ENCODE peak calls at places on chromosomes 13 and 19, in five cellular contexts. R is body of pancreas, Y is tibial nerve, U is psoas muscle, E is upper lobe of left lung. S is an unnamed sample. For H3K36me3 and H3K27me3, the result is how much of the 10 kb centered on the place peaks cover.

GRCh38 chr13:67193979-67194378 is 36.2 kb downstream of the PCDH9 start:
- DNase-seq in U (no peak), Y (no peak), R (no peak), E (no peak), S (no peak)

GRCh38 chr19:43735957-43736356 is 18.8 kb downstream of the SMG9 start:
- DNase-seq in Y (no peak), E (no peak), R (no peak), U (no peak), S (no peak)

GRCh38 chr19:3699071-3699740 is 1.1 kb downstream of the PIP5K1C start:
- DNase-seq in R (peak), E (peak), Y (peak), U (peak), S (no peak)

GRCh38 chr19:34480971-34481821 is at the start of gene WTIP:
- DNase-seq in E (peak), Y (peak), R (peak), U (peak), S (peak)

GRCh38 chr13:63184693-63185092 is 1769.0 kb upstream of the PCDH20 start:
- DNase-seq in R (no peak), Y (no peak), U (no peak), E (no peak), S (peak)

GRCh38 chr13:97521726-97522125 is 87.8 kb downstream of the RAP2A start:
- DNase-seq in Y (no peak), U (no peak), R (no peak), E (no peak), S (no peak)

GRCh38 chr13:97275265-97275664 is 53.1 kb downstream of the MBNL2 start:
- DNase-seq in E (no peak), Y (no peak), R (no peak), U (no peak), S (no peak)

GRCh38 chr13:28415994-28416411 is 78.9 kb downstream of the FLT1 start:
- DNase-seq in Y (no peak), E (no peak), U (no peak), R (no peak), S (no peak)

GRCh38 chr13:33435207-33435606 is 149.7 kb upstream of the STARD13 start:
- DNase-seq in Y (no peak), U (no peak), R (no peak), E (no peak), S (no peak)

GRCh38 chr13:73781384-73781783 is 352.8 kb downstream of the KLF12 start:
- DNase-seq in R (no peak), Y (no peak), E (no peak), U (no peak), S (no peak)

GRCh38 chr19:33392341-33393285 is 19.1 kb downstream of the CEBPG start:
- DNase-seq in U (peak), Y (no peak), E (no peak), R (peak), S (no peak)

GRCh38 chr13:47117268-47117667 is 220.4 kb upstream of the HTR2A start:
- DNase-seq in Y (no peak), E (no peak), U (no peak), R (no peak), S (no peak)

GRCh38 chr13:46893820-46894533 is 2.9 kb downstream of the HTR2A start:
- DNase-seq in Y (peak), E (peak), R (peak), U (peak), S (peak)

GRCh38 chr13:72390909-72391308 is 336.5 kb downstream of the MZT1 start:
- DNase-seq in U (no peak), Y (no peak), R (no peak), E (no peak), S (no peak)

GRCh38 chr13:66996503-66996902 is 233.6 kb downstream of the PCDH9 start:
- DNase-seq in R (no peak), Y (no peak), E (no peak), U (no peak), S (no peak)

GRCh38 chr19:11349171-11349570 is 2.9 kb downstream of the CCDC159 start:
- DNase-seq in R (no peak), E (no peak), Y (no peak), U (no peak), S (no peak)

GRCh38 chr13:76622336-76623045 is 263.7 kb downstream of the KCTD12 start:
- DNase-seq in Y (peak), E (no peak), R (no peak), U (peak), S (no peak)

GRCh38 chr19:3803986-3804385 is 17.8 kb upstream of the MATK start:
- DNase-seq in U (no peak), E (no peak), Y (no peak), R (no peak), S (no peak)

GRCh38 chr13:60335531-60335930 is 61.5 kb upstream of the TDRD3 start:
- DNase-seq in R (no peak), E (no peak), U (no peak), Y (no peak), S (no peak)

GRCh38 chr19:48329167-48329891 is 4.0 kb downstream of the EMP3 start:
- DNase-seq in R (no peak), E (peak), U (no peak), Y (no peak), S (peak)

GRCh38 chr13:32538234-32538620 is 368 bp downstream of the N4BP2L2 start:
- DNase-seq in R (peak), E (peak), Y (no peak), U (peak), S (peak)

GRCh38 chr13:110106726-110107125 is 200.2 kb downstream of the COL4A1 start:
- DNase-seq in Y (peak), E (no peak), U (no peak), R (no peak), S (no peak)

GRCh38 chr19:12788682-12789097 is 2.6 kb upstream of the JUNB start:
- DNase-seq in R (peak), U (peak), E (peak), Y (peak), S (no peak)

GRCh38 chr13:46126552-46127171 is 21.8 kb upstream of the CPB2 start:
- DNase-seq in E (peak), U (peak), Y (peak), R (peak), S (peak)

GRCh38 chr13:64446372-64446771 is 2783.8 kb downstream of the PCDH9 start:
- DNase-seq in Y (no peak), U (no peak), E (no peak), R (no peak), S (no peak)

GRCh38 chr13:21673592-21674270 is 2.9 kb downstream of the FGF9 start:
- DNase-seq in U (peak), E (no peak), R (peak), Y (no peak), S (no peak)

GRCh38 chr19:28465317-28466086 is 747.4 kb downstream of the UQCRFS1 start:
- DNase-seq in Y (no peak), R (no peak), U (no peak), E (no peak), S (no peak)

GRCh38 chr19:18972301-18972831 is 31.3 kb upstream of the HOMER3 start:
- DNase-seq in E (peak), R (no peak), U (no peak), Y (no peak), S (no peak)

GRCh38 chr13:113633485-113633873 is 24.5 kb downstream of the ATP4B start:
- DNase-seq in R (no peak), U (peak), Y (no peak), E (no peak), S (peak)
- H3K36me3 ChIP-seq in R (under half), U (under half), Y (half or more), E (half or more), S (under half)

DNA sequence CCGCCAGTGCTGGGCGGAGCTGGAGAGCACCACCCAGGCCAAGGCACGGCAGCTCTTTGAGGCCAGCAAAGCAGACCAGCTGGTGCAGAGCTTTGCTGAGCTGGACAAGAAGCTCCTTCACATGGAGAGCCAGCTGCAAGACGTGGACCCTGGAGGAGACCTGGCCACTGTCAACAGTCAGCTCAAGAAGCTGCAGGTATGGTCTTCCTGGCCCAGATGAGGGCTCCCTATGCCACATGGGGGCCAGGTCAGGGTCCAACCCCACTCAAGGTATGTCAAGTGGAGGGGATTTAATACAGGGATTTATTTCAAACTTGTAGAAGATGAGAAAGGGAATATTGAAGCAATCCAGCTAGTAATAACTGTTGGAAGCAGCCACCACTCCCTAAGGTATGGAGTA is 42.5 kb upstream of the SHKBP1 start:
- DNase-seq in R (no peak), Y (no peak), U (no peak), E (no peak), S (no peak)
- H3K27me3 ChIP-seq in R (under half), Y (under half), U (under half), E (under half), S (under half)

DNA sequence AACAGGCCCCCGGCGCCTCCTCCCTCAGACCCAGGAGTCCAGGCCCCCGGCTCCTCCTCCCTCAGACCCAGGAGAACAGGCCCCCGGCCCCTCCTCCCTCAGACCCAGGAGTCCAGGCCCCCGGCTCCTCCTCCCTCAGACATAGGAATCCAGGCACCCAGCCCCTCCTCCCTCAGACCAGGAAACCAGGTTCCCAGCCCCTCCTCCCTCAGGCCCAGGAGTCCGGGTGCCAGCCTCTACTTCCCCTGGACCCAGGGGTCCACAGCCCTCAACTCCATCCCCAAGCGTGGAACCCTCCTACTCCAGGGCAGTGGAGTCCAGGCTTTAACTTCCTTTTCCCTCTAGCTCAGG is 572 bp downstream of the TMC4 start:
- DNase-seq in Y (no peak), R (no peak), E (peak), U (no peak), S (peak)
- H3K4me3 ChIP-seq in Y (peak), R (peak), E (peak), U (peak), S (peak)

GRCh38 chr19:50392759-50393158 is 8.6 kb downstream of the POLD1 start:
- DNase-seq in E (no peak), Y (no peak), R (no peak), U (no peak), S (no peak)
- H3K36me3 ChIP-seq in E (under half), Y (under half), R (under half), U (under half), S (under half)

DNA sequence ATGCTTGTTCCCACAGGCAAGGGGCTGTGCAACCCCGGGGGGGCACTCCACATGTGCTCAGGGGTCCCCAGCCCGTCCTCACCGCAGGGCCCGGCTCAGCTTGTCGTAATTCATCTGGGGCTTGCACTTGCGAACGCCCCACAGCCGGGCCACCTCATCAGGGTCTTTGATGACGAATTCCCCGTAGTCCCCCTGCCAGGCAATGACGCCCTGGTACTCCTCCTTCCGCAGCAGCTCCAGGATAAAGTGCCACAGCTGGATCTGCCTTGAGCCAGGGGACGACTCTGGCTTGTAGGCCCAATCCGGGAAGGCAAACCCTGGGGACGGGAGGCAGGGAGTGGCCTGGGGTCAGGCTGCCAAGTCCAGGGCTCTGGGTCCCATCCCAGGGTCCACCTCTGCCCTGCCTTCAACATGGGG is 4.7 kb downstream of the ERF start:
- DNase-seq in E (no peak), Y (no peak), U (peak), R (no peak), S (no peak)
- H3K27me3 ChIP-seq in E (under half), Y (under half), U (under half), R (under half), S (under half)

GRCh38 chr13:101092985-101093384 is 323.3 kb downstream of the NALCN start:
- DNase-seq in U (no peak), R (no peak), E (no peak), Y (no peak), S (no peak)

DNA sequence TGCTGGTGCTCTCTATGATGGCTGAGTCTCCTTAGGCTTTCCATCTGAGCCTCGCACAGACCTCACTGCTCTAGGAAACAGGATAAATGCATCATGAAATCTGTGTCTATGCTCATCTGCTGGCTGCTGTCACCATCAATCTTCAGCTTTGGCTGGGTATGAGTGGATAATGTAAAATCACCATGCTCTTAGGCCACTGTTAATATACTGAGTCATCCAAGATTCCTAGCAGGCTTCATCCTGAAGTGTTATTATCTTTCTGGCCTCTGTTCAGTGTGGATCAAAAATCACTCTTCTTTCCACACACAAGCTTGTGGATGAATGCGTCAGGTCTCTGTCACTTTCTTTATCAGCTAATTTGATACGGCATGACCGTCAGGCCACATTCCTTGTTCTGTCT is 317.4 kb downstream of the NALCN start:
- DNase-seq in E (no peak), R (no peak), Y (no peak), U (no peak), S (no peak)
- H3K4me3 ChIP-seq in E (no peak), R (no peak), Y (no peak), U (no peak), S (no peak)

DNA sequence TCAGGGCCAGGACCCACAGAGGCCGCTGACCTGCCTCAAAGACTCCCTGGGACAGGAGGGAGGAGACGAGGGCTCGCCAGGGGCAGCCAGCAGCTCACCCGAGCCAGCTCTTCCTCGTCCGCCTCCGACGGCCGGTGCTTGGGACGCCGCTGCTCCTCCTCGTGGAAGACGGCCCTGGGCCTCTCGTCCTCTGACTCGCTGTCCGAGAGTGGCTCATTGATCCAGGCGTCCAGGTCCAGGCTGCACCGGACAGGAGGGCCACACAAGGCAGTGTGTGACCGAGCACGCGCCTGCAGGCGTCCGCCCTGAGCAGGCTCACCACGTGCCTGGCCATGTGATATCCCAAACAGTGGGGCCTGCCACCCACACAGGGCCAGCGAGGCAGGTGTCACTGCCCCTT is 19.8 kb downstream of the IZUMO4 start:
- DNase-seq in E (no peak), Y (no peak), U (no peak), R (no peak), S (no peak)
- H3K36me3 ChIP-seq in E (half or more), Y (half or more), U (under half), R (half or more), S (under half)

GRCh38 chr19:7415857-7416371 is 67.2 kb downstream of the ARHGEF18 start:
- DNase-seq in U (no peak), E (peak), Y (no peak), R (no peak), S (no peak)
- H3K27me3 ChIP-seq in U (under half), E (under half), Y (under half), R (under half), S (under half)

GRCh38 chr13:48496796-48497195 is 36.1 kb downstream of the RCBTB2 start:
- DNase-seq in R (no peak), U (no peak), E (no peak), Y (no peak), S (no peak)
- H3K4me3 ChIP-seq in R (no peak), U (no peak), E (no peak), Y (no peak), S (no peak)

GRCh38 chr19:5934779-5935472 is 20.9 kb downstream of the CAPS start:
- DNase-seq in E (no peak), R (no peak), U (no peak), Y (no peak), S (no peak)

GRCh38 chr19:5934002-5934401 is 19.9 kb downstream of the CAPS start:
- DNase-seq in E (no peak), Y (no peak), R (no peak), U (no peak), S (no peak)

GRCh38 chr19:5932593-5933262 is 18.7 kb downstream of the CAPS start:
- DNase-seq in R (no peak), E (no peak), Y (no peak), U (no peak), S (no peak)

GRCh38 chr19:5932146-5932545 is 18.1 kb downstream of the CAPS start:
- DNase-seq in U (no peak), E (no peak), R (no peak), Y (no peak), S (no peak)

DNA sequence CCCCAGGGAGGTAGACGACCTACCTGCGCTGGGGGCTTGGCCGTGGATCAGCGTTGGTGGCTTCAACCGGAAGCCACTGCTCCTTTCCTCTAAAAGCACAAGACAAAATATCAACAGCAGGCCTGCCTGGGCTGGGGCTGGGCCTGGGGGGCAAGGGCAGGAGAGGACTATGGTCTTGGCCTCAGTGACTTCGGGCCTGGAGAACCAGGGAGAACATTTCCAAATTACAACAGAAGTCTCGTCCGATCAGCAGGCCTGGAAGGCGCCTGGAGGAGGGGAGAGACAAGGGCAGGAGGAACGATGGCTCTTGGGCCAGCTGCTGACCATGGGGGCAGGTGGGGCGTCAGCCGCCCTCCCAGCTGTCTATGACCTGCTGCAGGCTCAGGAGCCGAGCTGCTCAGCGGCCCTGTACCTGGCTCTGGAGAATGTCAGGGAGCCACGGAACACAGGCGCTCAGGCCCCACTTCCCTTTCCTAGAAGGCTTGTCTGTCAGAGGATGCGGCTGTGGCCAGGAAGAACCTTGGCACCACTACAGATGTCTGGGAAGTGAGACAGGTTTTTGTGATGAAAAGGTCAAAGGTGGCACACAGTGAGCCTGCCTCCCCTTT is 19.4 kb downstream of the CAPS start:
- DNase-seq in U (no peak), R (no peak), Y (no peak), E (no peak), S (no peak)
- H3K36me3 ChIP-seq in U (under half), R (under half), Y (half or more), E (half or more), S (under half)